ENCODE peak calls at places on chromosomes 5 and 9, in four cellular contexts. E, Z, L and U are unnamed samples. For H3K4me1, the result is how much of the 10 kb centered on the place peaks cover.

GRCh38 chr5:132055808-132056609 is 4.4 kb upstream of the IL3 start:
- DNase-seq in E (no peak), Z (peak), L (peak), U (peak)

GRCh38 chr9:105142406-105143092 is 101.9 kb upstream of the SLC44A1 start:
- DNase-seq in E (no peak), Z (no peak), L (no peak), U (no peak)

GRCh38 chr9:2620876-2621677 is 510 bp upstream of the VLDLR start:
- DNase-seq in E (peak), Z (peak), L (peak), U (peak)

GRCh38 chr9:73824671-73825070 is 672.5 kb upstream of the RORB start:
- DNase-seq in E (no peak), Z (no peak), L (no peak), U (no peak)

GRCh38 chr9:137433349-137433915 is 7.7 kb downstream of the ENTPD8 start:
- DNase-seq in E (no peak), Z (no peak), L (no peak), U (no peak)

GRCh38 chr5:1110930-1111726 is 735 bp downstream of the SLC12A7 start:
- DNase-seq in E (peak), Z (no peak), L (no peak), U (peak)

GRCh38 chr5:14870347-14871083 is 1.1 kb downstream of the ANKH start:
- DNase-seq in E (no peak), Z (no peak), L (peak), U (peak)

GRCh38 chr5:150401076-150401375 is 11.7 kb downstream of the CD74 start:
- DNase-seq in E (no peak), Z (no peak), L (no peak), U (no peak)

GRCh38 chr5:100900796-100901731 is 2.0 kb downstream of the ST8SIA4 start:
- DNase-seq in E (peak), Z (peak), L (peak), U (peak)

GRCh38 chr5:172102913-172103629 is 85.0 kb downstream of the STK10 start:
- DNase-seq in E (peak), Z (peak), L (peak), U (no peak)

GRCh38 chr5:138330813-138331448 is 673 bp downstream of the CDC25C start:
- DNase-seq in E (no peak), Z (no peak), L (no peak), U (no peak)

GRCh38 chr9:31799953-31800609 is 584.4 kb upstream of the ACO1 start:
- DNase-seq in E (peak), Z (no peak), L (no peak), U (no peak)

GRCh38 chr9:120571443-120572257 is 8.3 kb downstream of the CDK5RAP2 start:
- DNase-seq in E (peak), Z (peak), L (peak), U (no peak)

GRCh38 chr5:14510156-14510734 is 71.3 kb upstream of the OTULINL start:
- DNase-seq in E (no peak), Z (no peak), L (no peak), U (peak)

GRCh38 chr9:98097836-98098235 is 21.2 kb downstream of the TRIM14 start:
- DNase-seq in E (no peak), Z (no peak), L (no peak), U (peak)

GRCh38 chr9:106859957-106860715 is 2.8 kb upstream of the ZNF462 start:
- DNase-seq in E (peak), Z (peak), L (no peak), U (peak)

GRCh38 chr9:77020438-77021264 is 1.2 kb downstream of the FOXB2 start:
- DNase-seq in E (no peak), Z (no peak), L (no peak), U (peak)

GRCh38 chr9:93536167-93536566 is 40.2 kb upstream of the PHF2 start:
- DNase-seq in E (no peak), Z (no peak), L (no peak), U (no peak)

GRCh38 chr9:26863074-26863473 is 29.5 kb downstream of the CAAP1 start:
- DNase-seq in E (peak), Z (no peak), L (no peak), U (no peak)

GRCh38 chr5:9188131-9188530 is 357.7 kb downstream of the SEMA5A start:
- DNase-seq in E (peak), Z (no peak), L (no peak), U (no peak)

GRCh38 chr5:158039911-158040347 is 181.0 kb upstream of the CLINT1 start:
- DNase-seq in E (peak), Z (no peak), L (no peak), U (no peak)

GRCh38 chr9:4666042-4666699 is at the start of gene SPATA6L:
- DNase-seq in E (peak), Z (peak), L (peak), U (peak)

GRCh38 chr9:127794001-127794791 is 8.4 kb downstream of the CDK9 start:
- DNase-seq in E (no peak), Z (no peak), L (peak), U (no peak)

GRCh38 chr9:23608456-23608855 is 217.6 kb downstream of the ELAVL2 start:
- DNase-seq in E (no peak), Z (no peak), L (no peak), U (no peak)

GRCh38 chr9:98171176-98171925 is 21.1 kb downstream of the CORO2A start:
- DNase-seq in E (no peak), Z (no peak), L (no peak), U (no peak)

GRCh38 chr9:21810388-21810787 is 8.0 kb downstream of the MTAP start:
- DNase-seq in E (peak), Z (no peak), L (no peak), U (no peak)

GRCh38 chr5:170151105-170151831 is 45.6 kb downstream of the FOXI1 start:
- DNase-seq in E (peak), Z (peak), L (no peak), U (peak)

GRCh38 chr9:115733736-115734135 is 419.9 kb upstream of the PAPPA start:
- DNase-seq in E (peak), Z (no peak), L (no peak), U (no peak)
- H3K4me1 ChIP-seq in E (under half), Z (under half), L (under half), U (under half)

DNA sequence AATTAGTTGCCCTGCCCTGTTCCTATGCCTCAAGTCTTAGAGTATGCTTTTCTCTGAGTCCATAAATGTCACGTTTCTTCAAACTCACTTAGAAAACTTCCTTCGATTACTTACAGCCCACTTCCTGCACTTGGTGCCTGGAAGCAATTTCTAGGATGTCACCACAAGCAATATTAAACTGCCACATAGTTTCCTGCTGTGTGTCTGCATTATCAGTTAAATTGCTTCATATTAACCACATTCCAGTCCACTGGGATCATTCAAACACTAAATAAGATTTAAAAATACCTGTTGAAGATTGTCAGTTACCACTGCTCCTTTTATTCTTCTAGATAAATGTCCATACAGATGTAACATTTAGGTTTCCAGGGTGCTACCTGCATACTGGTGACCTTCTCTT is 4.1 kb downstream of the DENND1A start:
- DNase-seq in E (peak), Z (no peak), L (no peak), U (no peak)
- H3K4me1 ChIP-seq in E (under half), Z (under half), L (under half), U (under half)

GRCh38 chr9:124875501-124875900 is 13.6 kb downstream of the ARPC5L start:
- DNase-seq in E (no peak), Z (no peak), L (no peak), U (no peak)
- H3K4me1 ChIP-seq in E (under half), Z (under half), L (under half), U (under half)

GRCh38 chr5:38319486-38319885 is 61.1 kb downstream of the EGFLAM start:
- DNase-seq in E (no peak), Z (no peak), L (no peak), U (no peak)
- H3K4me1 ChIP-seq in E (under half), Z (under half), L (under half), U (under half)

GRCh38 chr9:38018230-38018963 is 50.6 kb downstream of the SHB start:
- DNase-seq in E (peak), Z (no peak), L (no peak), U (peak)
- H3K4me1 ChIP-seq in E (under half), Z (under half), L (half or more), U (half or more)

GRCh38 chr9:116547729-116548426 is 139.2 kb upstream of the TRIM32 start:
- DNase-seq in E (no peak), Z (no peak), L (no peak), U (no peak)

GRCh38 chr9:116549061-116549664 is 137.9 kb upstream of the TRIM32 start:
- DNase-seq in E (peak), Z (peak), L (peak), U (no peak)

GRCh38 chr9:116549786-116550660 is 137.1 kb upstream of the TRIM32 start:
- DNase-seq in E (peak), Z (no peak), L (no peak), U (no peak)

GRCh38 chr9:116544896-116545295 is 142.2 kb upstream of the TRIM32 start:
- DNase-seq in E (no peak), Z (no peak), L (no peak), U (no peak)

DNA sequence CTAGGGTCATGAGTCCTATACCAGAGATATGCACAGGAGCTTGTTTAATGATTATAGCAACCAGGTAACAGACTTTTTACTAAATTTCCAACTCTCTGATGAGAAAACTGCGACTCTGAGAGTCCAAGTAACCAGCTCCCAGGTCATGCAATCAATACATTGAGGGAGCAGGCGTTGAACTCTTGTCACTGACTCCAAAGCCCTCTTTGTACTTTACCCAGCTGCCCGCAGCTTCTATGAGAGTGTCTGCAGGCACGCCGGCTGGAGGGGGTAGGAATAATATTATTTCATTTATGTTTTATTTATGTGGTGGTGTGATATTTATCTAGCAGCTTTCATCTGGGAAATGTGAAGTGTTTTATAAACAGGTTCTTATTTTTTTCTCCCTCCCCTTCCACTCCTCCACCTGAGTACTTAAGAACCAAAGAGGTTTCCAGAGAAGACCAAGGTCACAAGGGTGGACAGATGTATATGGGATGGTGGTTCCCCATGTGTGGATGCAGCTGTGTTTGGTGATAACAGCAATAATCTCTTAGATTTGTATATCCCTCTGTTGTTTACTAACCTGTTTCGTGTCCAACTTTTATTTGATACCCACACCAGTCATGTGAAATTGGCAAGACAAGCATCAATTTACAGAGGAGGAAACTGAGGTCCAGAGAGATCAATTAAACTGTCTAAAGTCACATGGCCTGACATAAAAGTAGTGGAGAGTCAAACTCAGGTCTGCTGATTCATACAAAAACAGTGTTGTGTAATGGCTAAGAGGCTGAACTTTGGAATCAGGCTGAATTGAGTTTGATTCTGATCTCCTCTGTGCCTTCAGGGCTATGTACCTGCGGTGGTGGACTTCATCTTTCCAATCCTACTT is 140.2 kb upstream of the TRIM32 start:
- DNase-seq in E (peak), Z (no peak), L (no peak), U (no peak)
- H3K4me1 ChIP-seq in E (half or more), Z (under half), L (under half), U (under half)

GRCh38 chr5:180795771-180796313 is 6.8 kb downstream of the MGAT1 start:
- DNase-seq in E (no peak), Z (peak), L (no peak), U (no peak)
- H3K4me1 ChIP-seq in E (half or more), Z (under half), L (half or more), U (under half)